ENCODE peak calls at places on chromosomes 5 and 9, in eight cellular contexts. A, E, D, C, V, U, B and R are unnamed samples.

GRCh38 chr5:27041372-27041771 is 3.0 kb upstream of the CDH9 start:
- DNase-seq in A (no peak), E (no peak), D (no peak), C (no peak), V (no peak), U (no peak), B (no peak), R (no peak)

GRCh38 chr9:93207860-93208734 is 24.2 kb downstream of the WNK2 start:
- DNase-seq in A (no peak), E (no peak), D (no peak), C (no peak), V (no peak), U (no peak), B (no peak), R (no peak)

GRCh38 chr5:45162974-45163373 is 354.2 kb downstream of the MRPS30 start:
- DNase-seq in A (no peak), E (no peak), D (no peak), C (no peak), V (no peak), U (no peak), B (no peak), R (no peak)

GRCh38 chr5:150279618-150280017 is 10.0 kb downstream of the CAMK2A start:
- DNase-seq in A (no peak), E (no peak), D (no peak), C (no peak), V (no peak), U (no peak), B (peak), R (no peak)

GRCh38 chr5:32353420-32353819 is 40.7 kb upstream of the MTMR12 start:
- DNase-seq in A (no peak), E (no peak), D (no peak), C (no peak), V (no peak), U (no peak), B (no peak), R (no peak)

GRCh38 chr9:129748249-129748648 is 4.6 kb downstream of the PTGES start:
- DNase-seq in A (no peak), E (no peak), D (no peak), C (no peak), V (no peak), U (peak), B (no peak), R (no peak)

GRCh38 chr9:128244443-128245226 is 31.2 kb downstream of the GOLGA2 start:
- DNase-seq in A (peak), E (no peak), D (no peak), C (no peak), V (no peak), U (peak), B (no peak), R (no peak)

GRCh38 chr5:175382171-175382570 is 61.8 kb downstream of the DRD1 start:
- DNase-seq in A (no peak), E (no peak), D (no peak), C (no peak), V (no peak), U (no peak), B (no peak), R (no peak)

GRCh38 chr5:2423634-2424033 is 327.8 kb downstream of the IRX2 start:
- DNase-seq in A (no peak), E (no peak), D (no peak), C (no peak), V (no peak), U (no peak), B (no peak), R (no peak)

GRCh38 chr9:30574355-30575151 is 1809.9 kb upstream of the ACO1 start:
- DNase-seq in A (no peak), E (no peak), D (no peak), C (no peak), V (no peak), U (no peak), B (no peak), R (no peak)

GRCh38 chr5:2847608-2848007 is 96.1 kb upstream of the IRX2 start:
- DNase-seq in A (no peak), E (no peak), D (no peak), C (no peak), V (no peak), U (no peak), B (no peak), R (no peak)

GRCh38 chr5:107165296-107165695 is 505.4 kb downstream of the EFNA5 start:
- DNase-seq in A (no peak), E (no peak), D (no peak), C (no peak), V (no peak), U (no peak), B (no peak), R (no peak)

GRCh38 chr5:169656125-169656990 is 19.3 kb downstream of the DOCK2 start:
- DNase-seq in A (no peak), E (no peak), D (no peak), C (no peak), V (no peak), U (no peak), B (no peak), R (no peak)

GRCh38 chr5:103785569-103785968 is 223.0 kb upstream of the NUDT12 start:
- DNase-seq in A (no peak), E (no peak), D (no peak), C (no peak), V (no peak), U (no peak), B (no peak), R (no peak)

GRCh38 chr9:85421641-85422040 is 320.1 kb downstream of the AGTPBP1 start:
- DNase-seq in A (no peak), E (no peak), D (no peak), C (no peak), V (no peak), U (peak), B (no peak), R (no peak)

GRCh38 chr9:5455181-5455580 is 4.8 kb downstream of the CD274 start:
- DNase-seq in A (peak), E (no peak), D (no peak), C (no peak), V (peak), U (peak), B (no peak), R (no peak)

GRCh38 chr9:16873131-16873787 is 2.8 kb upstream of the BNC2 start:
- DNase-seq in A (peak), E (no peak), D (no peak), C (no peak), V (no peak), U (peak), B (no peak), R (no peak)